ENCODE peak calls at places on chromosomes 13 and 19, in eight cellular contexts. Z is transverse colon, J is vagina, T is SK-N-SH, X is breast epithelium, N is Panc1, E is GM23338, R is H1. P is an unnamed sample. For H3K4me1, the result is how much of the 10 kb centered on the place peaks cover.

GRCh38 chr19:55179570-55180484 is at the start of gene SYT5:
- DNase-seq in Z (peak), J (no peak), T (peak), X (no peak), N (no peak), E (peak), R (peak), P (no peak)

GRCh38 chr19:45542234-45542668 is 35.0 kb downstream of the VASP start:
- DNase-seq in Z (no peak), J (no peak), T (no peak), X (no peak), N (no peak), E (no peak), R (no peak), P (no peak)

GRCh38 chr19:37964109-37964508 is 57.1 kb downstream of the SIPA1L3 start:
- DNase-seq in Z (no peak), J (no peak), T (no peak), X (no peak), N (no peak), E (no peak), R (no peak), P (peak)

GRCh38 chr13:101490400-101491015 is 38.0 kb downstream of the ITGBL1 start:
- DNase-seq in Z (no peak), J (no peak), T (no peak), X (no peak), N (no peak), E (no peak), R (no peak), P (no peak)

GRCh38 chr19:18875726-18876125 is 20.2 kb downstream of the CERS1 start:
- DNase-seq in Z (no peak), J (no peak), T (no peak), X (no peak), N (no peak), E (no peak), R (no peak), P (no peak)

GRCh38 chr13:43805681-43806128 is 18.9 kb upstream of the ENOX1 start:
- DNase-seq in Z (no peak), J (no peak), T (no peak), X (no peak), N (no peak), E (peak), R (no peak), P (no peak)

GRCh38 chr19:12346896-12347295 is 13.5 kb upstream of the ZNF563 start:
- DNase-seq in Z (no peak), J (no peak), T (no peak), X (no peak), N (no peak), E (peak), R (no peak), P (no peak)

GRCh38 chr13:48000559-48001126 is 430 bp downstream of the SUCLA2 start:
- DNase-seq in Z (peak), J (no peak), T (no peak), X (no peak), N (no peak), E (peak), R (no peak), P (no peak)

GRCh38 chr13:70043685-70044084 is 63.9 kb upstream of the ATXN8OS start:
- DNase-seq in Z (no peak), J (no peak), T (no peak), X (no peak), N (no peak), E (no peak), R (no peak), P (no peak)

GRCh38 chr13:43908156-43909126 is 28.7 kb downstream of the LACC1 start:
- DNase-seq in Z (no peak), J (no peak), T (peak), X (no peak), N (peak), E (peak), R (no peak), P (no peak)

GRCh38 chr19:3793799-3794198 is 7.6 kb upstream of the MATK start:
- DNase-seq in Z (no peak), J (no peak), T (no peak), X (no peak), N (no peak), E (no peak), R (no peak), P (no peak)

GRCh38 chr19:31331536-31331935 is 17.7 kb downstream of the TSHZ3 start:
- DNase-seq in Z (no peak), J (no peak), T (no peak), X (no peak), N (no peak), E (no peak), R (no peak), P (no peak)

GRCh38 chr13:44755872-44756271 is 179.7 kb upstream of the TSC22D1 start:
- DNase-seq in Z (no peak), J (no peak), T (no peak), X (no peak), N (no peak), E (no peak), R (no peak), P (no peak)

GRCh38 chr19:47446534-47447469 is 24.9 kb downstream of the SLC8A2 start:
- DNase-seq in Z (peak), J (no peak), T (peak), X (no peak), N (no peak), E (peak), R (peak), P (no peak)

GRCh38 chr13:65342938-65343337 is 1887.2 kb downstream of the PCDH9 start:
- DNase-seq in Z (no peak), J (no peak), T (no peak), X (no peak), N (no peak), E (no peak), R (no peak), P (no peak)

GRCh38 chr19:18723871-18724377 is 40.4 kb downstream of the CRTC1 start:
- DNase-seq in Z (no peak), J (no peak), T (no peak), X (no peak), N (no peak), E (no peak), R (no peak), P (no peak)

GRCh38 chr13:51887441-51887840 is 25.7 kb downstream of the CCDC70 start:
- DNase-seq in Z (no peak), J (no peak), T (no peak), X (no peak), N (no peak), E (no peak), R (no peak), P (no peak)

GRCh38 chr19:50798943-50799851 is 9.0 kb downstream of the ACP4 start:
- DNase-seq in Z (no peak), J (no peak), T (peak), X (no peak), N (no peak), E (no peak), R (no peak), P (no peak)
- H3K4me1 ChIP-seq in Z (under half), J (under half), T (under half), X (under half), N (under half), E (under half), R (under half), P (under half)

GRCh38 chr13:91052873-91053272 is 294.6 kb upstream of the MIR17HG start:
- DNase-seq in Z (no peak), J (no peak), T (no peak), X (no peak), N (no peak), E (no peak), R (no peak), P (no peak)
- TF ChIP-seq POLR2AphosphoS5 in Z (no peak), J (no peak), T (no peak), X (no peak), N (no peak), E (no peak), R (no peak), P (no peak)

DNA sequence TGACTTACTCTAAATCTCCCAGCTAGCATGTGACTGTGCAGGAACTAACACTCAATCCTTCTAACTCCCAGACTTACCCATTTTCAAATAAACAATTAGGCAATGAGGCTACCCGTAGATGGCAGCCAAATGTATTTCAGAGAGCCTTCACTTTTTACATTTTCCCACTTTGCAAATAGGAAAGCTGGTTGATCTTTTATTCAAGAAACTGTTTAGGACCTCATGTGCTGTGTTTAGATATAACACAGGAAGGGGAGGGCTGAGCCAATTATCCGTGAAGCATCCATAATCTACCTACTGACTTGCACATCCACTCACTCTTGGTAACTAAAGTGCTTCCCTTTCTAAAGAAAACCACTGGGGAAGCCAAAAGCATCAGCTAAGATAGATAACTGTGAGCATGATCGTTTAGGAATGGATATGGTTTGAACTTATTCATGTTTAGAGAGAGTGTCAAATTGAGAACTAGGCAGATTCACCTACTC is 33.4 kb downstream of the MBNL2 start:
- DNase-seq in Z (no peak), J (no peak), T (no peak), X (no peak), N (no peak), E (no peak), R (no peak), P (no peak)
- H3K4me1 ChIP-seq in Z (half or more), J (half or more), T (under half), X (under half), N (half or more), E (under half), R (under half), P (half or more)

GRCh38 chr13:41263261-41263971 is at the start of gene MTRF1:
- DNase-seq in Z (peak), J (no peak), T (peak), X (peak), N (peak), E (peak), R (peak), P (peak)
- TF ChIP-seq POLR2AphosphoS5 in Z (no peak), J (peak), T (peak), X (no peak), N (peak), E (peak), R (no peak), P (peak)

GRCh38 chr19:42197375-42197817 is 20.1 kb downstream of the DEDD2 start:
- DNase-seq in Z (no peak), J (no peak), T (no peak), X (no peak), N (no peak), E (peak), R (no peak), P (no peak)
- H3K4me1 ChIP-seq in Z (under half), J (under half), T (under half), X (under half), N (under half), E (under half), R (under half), P (under half)

GRCh38 chr13:42575938-42576337 is 2.0 kb downstream of the TNFSF11 start:
- DNase-seq in Z (no peak), J (no peak), T (no peak), X (no peak), N (no peak), E (no peak), R (no peak), P (no peak)

GRCh38 chr13:42574435-42575311 is 721 bp downstream of the TNFSF11 start:
- DNase-seq in Z (no peak), J (no peak), T (peak), X (no peak), N (no peak), E (peak), R (no peak), P (no peak)

GRCh38 chr13:42577538-42577937 is 3.6 kb downstream of the TNFSF11 start:
- DNase-seq in Z (no peak), J (no peak), T (no peak), X (no peak), N (no peak), E (no peak), R (no peak), P (no peak)

GRCh38 chr13:42571895-42572294 is 2.1 kb upstream of the TNFSF11 start:
- DNase-seq in Z (no peak), J (no peak), T (no peak), X (no peak), N (no peak), E (no peak), R (no peak), P (no peak)

DNA sequence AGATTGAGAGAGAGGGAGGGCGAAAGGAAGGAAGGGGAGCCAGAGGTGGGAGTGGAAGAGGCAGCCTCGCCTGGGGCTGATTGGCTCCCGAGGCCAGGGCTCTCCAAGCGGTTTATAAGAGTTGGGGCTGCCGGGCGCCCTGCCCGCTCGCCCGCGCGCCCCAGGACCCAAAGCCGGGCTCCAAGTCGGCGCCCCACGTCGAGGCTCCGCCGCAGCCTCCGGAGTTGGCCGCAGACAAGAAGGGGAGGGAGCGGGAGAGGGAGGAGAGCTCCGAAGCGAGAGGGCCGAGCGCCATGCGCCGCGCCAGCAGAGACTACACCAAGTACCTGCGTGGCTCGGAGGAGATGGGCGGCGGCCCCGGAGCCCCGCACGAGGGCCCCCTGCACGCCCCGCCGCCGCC is at the start of gene TNFSF11:
- DNase-seq in Z (no peak), J (no peak), T (peak), X (no peak), N (no peak), E (peak), R (peak), P (no peak)
- TF ChIP-seq POLR2AphosphoS5 in Z (no peak), J (no peak), T (no peak), X (no peak), N (no peak), E (no peak), R (no peak), P (no peak)

DNA sequence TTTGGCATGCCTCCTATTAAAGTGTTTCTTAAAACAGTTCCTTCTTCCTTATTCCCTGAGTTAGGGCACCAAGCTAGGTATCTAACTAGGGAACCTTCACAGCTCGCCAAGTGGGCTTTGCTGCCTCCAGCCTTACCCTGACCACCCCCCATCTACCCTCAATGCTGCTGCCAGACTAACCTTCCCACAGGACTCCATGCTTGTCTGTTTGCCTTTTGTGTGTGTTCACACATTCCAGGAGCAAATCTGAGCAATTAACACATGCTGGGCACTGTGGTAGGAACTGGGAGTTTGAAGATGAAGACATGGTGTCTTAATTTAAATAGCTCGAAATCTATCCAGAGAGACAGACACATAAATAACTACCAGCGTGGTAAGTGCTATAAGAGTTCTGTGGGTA is 185.2 kb downstream of the MZT1 start:
- DNase-seq in Z (no peak), J (no peak), T (no peak), X (no peak), N (no peak), E (no peak), R (no peak), P (no peak)
- H3K4me1 ChIP-seq in Z (under half), J (under half), T (under half), X (under half), N (under half), E (under half), R (under half), P (under half)

GRCh38 chr19:41882568-41883462 is at the start of gene ARHGEF1:
- DNase-seq in Z (peak), J (no peak), T (peak), X (no peak), N (no peak), E (peak), R (peak), P (no peak)
- TF ChIP-seq POLR2AphosphoS5 in Z (no peak), J (peak), T (peak), X (no peak), N (no peak), E (no peak), R (no peak), P (no peak)

DNA sequence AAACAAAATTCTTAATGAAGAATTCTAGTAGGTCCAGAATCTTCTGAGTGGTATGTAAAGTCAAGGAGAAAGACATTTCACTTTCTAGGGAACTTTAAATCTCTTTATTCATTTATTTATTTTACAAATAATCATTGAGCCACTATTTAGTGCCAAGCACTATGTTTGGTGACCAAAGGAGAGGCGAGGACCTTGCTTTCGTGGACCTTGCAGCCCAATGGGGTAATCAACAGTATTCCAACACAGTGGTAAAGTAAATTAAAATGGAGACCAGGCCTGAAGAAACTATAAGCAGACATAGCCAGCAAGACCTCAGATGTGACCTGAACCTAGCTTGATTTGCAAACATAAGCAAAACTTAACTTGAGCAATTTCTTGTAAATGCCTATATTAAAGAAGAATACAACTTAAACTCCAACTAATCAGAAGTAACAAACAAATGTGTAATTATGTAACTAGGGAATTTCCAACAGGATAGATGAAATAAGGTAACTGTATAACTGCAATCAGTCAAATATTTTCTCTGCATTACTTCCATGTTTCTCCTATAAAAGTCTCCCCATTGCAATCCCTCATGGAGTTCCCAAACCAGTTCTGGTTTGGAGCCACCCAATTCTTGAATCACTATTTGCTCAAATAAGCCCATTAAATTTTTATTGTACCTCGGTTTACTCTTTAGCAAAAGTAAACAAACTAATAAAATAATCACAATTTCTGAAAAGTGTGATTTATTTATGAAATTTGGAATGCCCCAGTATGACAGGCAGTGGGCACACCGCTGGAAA is 67.6 kb downstream of the MBNL2 start:
- DNase-seq in Z (no peak), J (no peak), T (no peak), X (no peak), N (no peak), E (no peak), R (no peak), P (no peak)
- H3K4me1 ChIP-seq in Z (under half), J (half or more), T (under half), X (under half), N (half or more), E (under half), R (under half), P (under half)